ENCODE peak calls at places on chromosome 9, in nine cellular contexts. S is BJ, C is heart left ventricle, V is suprapubic skin, Q is heart right ventricle, E is NT2/D1, T is ovary, X is left ventricle myocardium inferior, M is choroid plexus epithelial cell. Z is an unnamed sample.

GRCh38 chr9:1231998-1232919 is 182.1 kb downstream of the DMRT2 start:
- DNase-seq in X (peak), E (no peak), Q (peak), S (peak), T (peak), M (peak), C (peak), V (peak), Z (peak)

GRCh38 chr9:115008536-115008935 is 78.1 kb upstream of the TNFSF8 start:
- DNase-seq in E (peak), V (no peak), M (peak), Q (no peak), X (no peak), S (peak), C (no peak), T (no peak), Z (peak)

GRCh38 chr9:137150485-137151060 is 11.6 kb downstream of the GRIN1 start:
- DNase-seq in C (no peak), S (no peak), V (no peak), E (peak), X (no peak), T (no peak), M (no peak), Q (no peak), Z (no peak)

GRCh38 chr9:133873006-133873780 is 118.9 kb downstream of the VAV2 start:
- DNase-seq in T (no peak), E (no peak), S (no peak), V (no peak), X (no peak), C (no peak), M (no peak), Q (no peak), Z (no peak)

GRCh38 chr9:3455088-3455487 is 70.7 kb downstream of the RFX3 start:
- DNase-seq in Q (no peak), S (no peak), T (no peak), C (no peak), E (peak), M (no peak), X (no peak), V (no peak), Z (no peak)

GRCh38 chr9:116494815-116495634 is 192.1 kb upstream of the TRIM32 start:
- DNase-seq in C (peak), X (no peak), M (no peak), S (no peak), T (no peak), Q (no peak), E (peak), V (no peak), Z (no peak)

GRCh38 chr9:133716564-133717112 is 21.5 kb downstream of the SARDH start:
- DNase-seq in V (no peak), T (peak), X (peak), E (no peak), Q (peak), S (no peak), C (peak), M (peak), Z (no peak)

GRCh38 chr9:126116351-126117157 is 210.1 kb upstream of the MVB12B start:
- DNase-seq in E (no peak), Q (no peak), M (no peak), S (no peak), V (peak), X (no peak), T (no peak), C (no peak), Z (no peak)

GRCh38 chr9:79012561-79012960 is 559.2 kb upstream of the TLE4 start:
- DNase-seq in E (no peak), T (no peak), M (peak), Q (no peak), C (no peak), S (peak), V (no peak), X (no peak), Z (no peak)

GRCh38 chr9:107637421-107638420 is 148.2 kb upstream of the KLF4 start:
- DNase-seq in V (peak), C (peak), Q (peak), X (peak), E (peak), T (peak), M (peak), S (peak), Z (peak)

GRCh38 chr9:69768716-69769115 is 8.9 kb upstream of the PTAR1 start:
- DNase-seq in V (no peak), S (no peak), X (no peak), T (no peak), C (no peak), E (no peak), M (peak), Q (no peak), Z (no peak)

GRCh38 chr9:6605202-6605601 is 40.3 kb downstream of the GLDC start:
- DNase-seq in C (no peak), X (no peak), V (no peak), E (no peak), M (no peak), Q (no peak), T (no peak), S (no peak), Z (no peak)

GRCh38 chr9:137313956-137314560 is 12.0 kb upstream of the NRARP start:
- DNase-seq in S (no peak), M (no peak), X (peak), T (no peak), E (no peak), V (no peak), Q (no peak), C (peak), Z (no peak)

GRCh38 chr9:86557063-86557766 is 203.0 kb upstream of the TUT7 start:
- DNase-seq in E (no peak), T (no peak), S (peak), X (no peak), V (no peak), Q (peak), C (no peak), M (peak), Z (peak)

GRCh38 chr9:88481933-88482332 is 53.0 kb upstream of the NXNL2 start:
- DNase-seq in C (no peak), M (no peak), T (no peak), V (no peak), X (no peak), E (no peak), Q (no peak), S (no peak), Z (no peak)

GRCh38 chr9:88476491-88477271 is 58.3 kb upstream of the NXNL2 start:
- DNase-seq in X (no peak), C (no peak), T (no peak), Q (no peak), V (no peak), S (peak), E (no peak), M (peak), Z (no peak)

GRCh38 chr9:88478236-88478635 is 56.7 kb upstream of the NXNL2 start:
- DNase-seq in E (no peak), V (no peak), X (no peak), S (no peak), M (peak), C (no peak), Q (no peak), T (no peak), Z (no peak)

GRCh38 chr9:88477300-88477751 is 57.7 kb upstream of the NXNL2 start:
- DNase-seq in M (peak), S (peak), X (no peak), V (no peak), Q (no peak), C (no peak), E (no peak), T (no peak), Z (peak)
- H3K4me3 ChIP-seq in M (no peak), S (no peak), X (no peak), V (no peak), Q (no peak), C (no peak), E (no peak), T (no peak), Z (no peak)

DNA sequence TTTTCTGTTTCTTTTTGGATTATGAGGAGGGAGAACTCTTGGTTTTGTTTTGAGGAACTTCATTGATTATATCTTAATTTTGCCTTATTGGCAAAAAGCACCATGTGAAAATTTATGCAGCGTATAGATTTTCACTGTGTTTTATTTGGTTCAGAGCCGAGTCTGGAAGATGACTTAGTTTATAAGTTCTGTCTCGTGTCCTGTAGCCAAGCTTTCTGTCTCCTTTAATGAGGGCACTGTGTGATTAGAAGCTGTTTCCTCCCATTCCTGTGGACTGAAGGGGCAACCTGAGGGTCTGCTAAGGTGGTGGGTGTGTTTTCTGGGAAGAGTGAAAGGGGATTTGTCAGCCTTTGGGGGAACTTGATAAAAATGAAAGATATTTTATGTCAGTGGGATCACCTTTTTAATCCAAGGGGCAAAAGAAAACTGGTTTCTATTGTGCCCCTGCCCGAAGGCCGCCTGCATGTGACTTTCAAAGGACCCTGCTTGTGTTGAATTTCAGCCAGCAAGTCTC is 262.1 kb downstream of the FANCC start:
- DNase-seq in E (no peak), X (no peak), Q (no peak), C (no peak), T (no peak), V (no peak), M (no peak), S (no peak), Z (no peak)
- H3K4me3 ChIP-seq in E (no peak), X (peak), Q (no peak), C (no peak), T (peak), V (peak), M (no peak), S (peak), Z (peak)

GRCh38 chr9:16062542-16063240 is 509.8 kb downstream of the CCDC171 start:
- DNase-seq in T (no peak), C (no peak), V (no peak), E (no peak), Q (no peak), S (peak), M (peak), X (no peak), Z (peak)
- H3K4me3 ChIP-seq in T (no peak), C (no peak), V (no peak), E (no peak), Q (no peak), S (no peak), M (no peak), X (no peak), Z (peak)

GRCh38 chr9:98345011-98345410 is 89.6 kb upstream of the TBC1D2 start:
- DNase-seq in S (no peak), Q (no peak), V (no peak), E (no peak), M (no peak), C (no peak), T (no peak), X (no peak), Z (no peak)
- H3K4me3 ChIP-seq in S (no peak), Q (no peak), V (no peak), E (no peak), M (no peak), C (no peak), T (no peak), X (no peak), Z (no peak)

GRCh38 chr9:131811405-131811804 is 71.5 kb upstream of the RAPGEF1 start:
- DNase-seq in Q (no peak), S (no peak), X (no peak), C (no peak), E (no peak), M (no peak), T (no peak), V (no peak), Z (no peak)

GRCh38 chr9:131807131-131807990 is 67.5 kb upstream of the RAPGEF1 start:
- DNase-seq in M (no peak), Q (no peak), T (no peak), C (no peak), V (no peak), X (no peak), E (peak), S (no peak), Z (no peak)

GRCh38 chr9:131810351-131811170 is 70.7 kb upstream of the RAPGEF1 start:
- DNase-seq in T (no peak), X (no peak), Q (no peak), C (no peak), M (no peak), S (no peak), V (no peak), E (no peak), Z (no peak)

GRCh38 chr9:131812116-131812790 is 72.4 kb upstream of the RAPGEF1 start:
- DNase-seq in V (no peak), T (no peak), E (no peak), X (no peak), M (no peak), Q (no peak), S (no peak), C (no peak), Z (no peak)

GRCh38 chr9:131809941-131810344 is 70.1 kb upstream of the RAPGEF1 start:
- DNase-seq in T (no peak), E (no peak), X (no peak), C (no peak), S (no peak), M (peak), V (no peak), Q (no peak), Z (peak)
- H3K4me3 ChIP-seq in T (no peak), E (no peak), X (no peak), C (no peak), S (no peak), M (no peak), V (no peak), Q (no peak), Z (no peak)

GRCh38 chr9:130535818-130536521 is 43.4 kb upstream of the FUBP3 start:
- DNase-seq in V (no peak), X (peak), Q (peak), S (peak), M (peak), C (no peak), E (no peak), T (peak), Z (no peak)

GRCh38 chr9:130539473-130540223 is 39.7 kb upstream of the FUBP3 start:
- DNase-seq in C (no peak), E (no peak), T (no peak), S (no peak), M (peak), Q (no peak), V (no peak), X (no peak), Z (no peak)

GRCh38 chr9:130537346-130538050 is 41.9 kb upstream of the FUBP3 start:
- DNase-seq in E (no peak), V (no peak), Q (no peak), S (no peak), C (no peak), X (no peak), M (peak), T (no peak), Z (no peak)

GRCh38 chr9:130532426-130532825 is 47.0 kb upstream of the FUBP3 start:
- DNase-seq in V (no peak), S (no peak), X (no peak), C (no peak), M (no peak), Q (no peak), E (no peak), T (no peak), Z (no peak)

GRCh38 chr9:130536594-130537215 is 42.7 kb upstream of the FUBP3 start:
- DNase-seq in Q (no peak), V (no peak), M (no peak), X (no peak), E (no peak), T (no peak), C (no peak), S (no peak), Z (no peak)
- H3K4me3 ChIP-seq in Q (no peak), V (no peak), M (no peak), X (peak), E (no peak), T (no peak), C (no peak), S (no peak), Z (no peak)

GRCh38 chr9:105403552-105404246 is 44.1 kb upstream of the FSD1L start:
- DNase-seq in V (no peak), M (no peak), C (no peak), E (peak), X (no peak), Q (no peak), S (no peak), T (no peak), Z (no peak)

GRCh38 chr9:105393576-105394344 is 54.1 kb upstream of the FSD1L start:
- DNase-seq in C (no peak), E (no peak), T (no peak), Q (no peak), X (no peak), V (no peak), S (no peak), M (no peak), Z (no peak)

GRCh38 chr9:105401651-105402050 is 46.2 kb upstream of the FSD1L start:
- DNase-seq in Q (no peak), E (no peak), X (no peak), S (no peak), C (no peak), M (peak), T (no peak), V (no peak), Z (no peak)

DNA sequence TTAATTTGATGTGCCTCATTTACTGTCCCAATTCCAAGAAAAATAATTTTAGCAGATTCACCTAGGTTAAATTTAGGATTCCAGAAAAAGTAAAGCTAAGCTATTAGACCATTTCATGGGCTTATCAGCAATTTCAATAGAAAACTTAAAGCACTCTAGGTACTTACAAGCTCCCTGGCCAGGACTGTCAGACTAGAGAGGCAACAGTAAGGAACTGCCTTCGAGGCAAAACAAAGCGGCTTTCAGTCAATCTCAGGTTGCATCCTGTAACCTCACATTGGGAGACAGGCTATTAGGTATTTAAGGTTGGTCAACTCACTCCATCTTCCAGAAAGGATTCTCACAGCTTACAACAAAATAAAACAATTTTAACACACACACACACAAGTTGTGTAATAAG is 48.7 kb upstream of the FSD1L start:
- DNase-seq in V (no peak), Q (no peak), X (no peak), S (no peak), T (no peak), M (no peak), C (no peak), E (peak), Z (no peak)
- H3K4me3 ChIP-seq in V (no peak), Q (no peak), X (no peak), S (no peak), T (no peak), M (no peak), C (no peak), E (no peak), Z (no peak)